ENCODE peak calls at places on chromosomes 13 and 19, in seven cellular contexts. One of them, this sample, is unnamed.

GRCh38 chr19:16234552-16235445 is 37.1 kb downstream of the AP1M1 start:
- DNase-seq in body of pancreas: no peak
- DNase-seq in heart left ventricle: no peak
- DNase-seq in fibroblast of lung: no peak
- DNase-seq in AG04450: no peak
- DNase-seq in tibial nerve: peak
- DNase-seq in cardiac muscle cell: no peak
- DNase-seq in this sample: no peak

GRCh38 chr13:91482427-91482826 is 84.0 kb downstream of the GPC5 start:
- DNase-seq in body of pancreas: no peak
- DNase-seq in fibroblast of lung: no peak
- DNase-seq in AG04450: no peak
- DNase-seq in heart left ventricle: no peak
- DNase-seq in tibial nerve: no peak
- DNase-seq in cardiac muscle cell: no peak
- DNase-seq in this sample: no peak

GRCh38 chr19:8423821-8424223 is 10.7 kb downstream of the MARCHF2 start:
- DNase-seq in cardiac muscle cell: peak
- DNase-seq in heart left ventricle: peak
- DNase-seq in tibial nerve: peak
- DNase-seq in body of pancreas: peak
- DNase-seq in fibroblast of lung: peak
- DNase-seq in AG04450: peak
- DNase-seq in this sample: no peak

GRCh38 chr13:39317284-39317683 is 279.0 kb downstream of the NHLRC3 start:
- DNase-seq in AG04450: peak
- DNase-seq in heart left ventricle: peak
- DNase-seq in body of pancreas: peak
- DNase-seq in tibial nerve: no peak
- DNase-seq in fibroblast of lung: peak
- DNase-seq in cardiac muscle cell: peak
- DNase-seq in this sample: no peak

GRCh38 chr19:42401365-42402303 is 11.5 kb upstream of the CNFN start:
- DNase-seq in tibial nerve: peak
- DNase-seq in heart left ventricle: peak
- DNase-seq in cardiac muscle cell: peak
- DNase-seq in body of pancreas: peak
- DNase-seq in fibroblast of lung: peak
- DNase-seq in AG04450: peak
- DNase-seq in this sample: peak

GRCh38 chr19:416416-416815 is 7.5 kb upstream of the C2CD4C start:
- DNase-seq in fibroblast of lung: no peak
- DNase-seq in AG04450: no peak
- DNase-seq in cardiac muscle cell: no peak
- DNase-seq in body of pancreas: no peak
- DNase-seq in tibial nerve: no peak
- DNase-seq in heart left ventricle: no peak
- DNase-seq in this sample: no peak

GRCh38 chr19:4575978-4576933 is 16.8 kb upstream of the SEMA6B start:
- DNase-seq in cardiac muscle cell: peak
- DNase-seq in body of pancreas: peak
- DNase-seq in tibial nerve: peak
- DNase-seq in heart left ventricle: peak
- DNase-seq in AG04450: no peak
- DNase-seq in fibroblast of lung: peak
- DNase-seq in this sample: peak

GRCh38 chr19:48568345-48568886 is 16.4 kb downstream of the SULT2B1 start:
- DNase-seq in AG04450: peak
- DNase-seq in body of pancreas: peak
- DNase-seq in tibial nerve: peak
- DNase-seq in cardiac muscle cell: peak
- DNase-seq in fibroblast of lung: peak
- DNase-seq in heart left ventricle: peak
- DNase-seq in this sample: peak

GRCh38 chr19:35693422-35693821 is 10.9 kb upstream of the ZBTB32 start:
- DNase-seq in fibroblast of lung: no peak
- DNase-seq in body of pancreas: no peak
- DNase-seq in AG04450: no peak
- DNase-seq in heart left ventricle: no peak
- DNase-seq in cardiac muscle cell: no peak
- DNase-seq in tibial nerve: no peak
- DNase-seq in this sample: no peak

GRCh38 chr13:65582160-65582559 is 1648.0 kb downstream of the PCDH9 start:
- DNase-seq in tibial nerve: no peak
- DNase-seq in cardiac muscle cell: no peak
- DNase-seq in body of pancreas: no peak
- DNase-seq in AG04450: no peak
- DNase-seq in heart left ventricle: no peak
- DNase-seq in fibroblast of lung: no peak
- DNase-seq in this sample: no peak

GRCh38 chr13:34114581-34114980 is 296.6 kb downstream of the RFC3 start:
- DNase-seq in body of pancreas: no peak
- DNase-seq in fibroblast of lung: no peak
- DNase-seq in AG04450: no peak
- DNase-seq in tibial nerve: no peak
- DNase-seq in heart left ventricle: no peak
- DNase-seq in cardiac muscle cell: no peak
- DNase-seq in this sample: no peak

GRCh38 chr19:23415561-23416191 is 20.4 kb upstream of the ZNF91 start:
- DNase-seq in cardiac muscle cell: peak
- DNase-seq in tibial nerve: no peak
- DNase-seq in body of pancreas: peak
- DNase-seq in fibroblast of lung: no peak
- DNase-seq in AG04450: no peak
- DNase-seq in heart left ventricle: peak
- DNase-seq in this sample: peak

GRCh38 chr13:54367639-54368271 is 1339.1 kb downstream of the OLFM4 start:
- DNase-seq in body of pancreas: peak
- DNase-seq in AG04450: no peak
- DNase-seq in fibroblast of lung: no peak
- DNase-seq in tibial nerve: no peak
- DNase-seq in cardiac muscle cell: no peak
- DNase-seq in heart left ventricle: no peak
- DNase-seq in this sample: no peak

GRCh38 chr19:6260912-6261636 is 18.7 kb downstream of the MLLT1 start:
- DNase-seq in cardiac muscle cell: no peak
- DNase-seq in tibial nerve: no peak
- DNase-seq in fibroblast of lung: no peak
- DNase-seq in body of pancreas: peak
- DNase-seq in AG04450: no peak
- DNase-seq in heart left ventricle: no peak
- DNase-seq in this sample: peak

GRCh38 chr19:30161770-30162169 is 210.4 kb upstream of the ZNF536 start:
- DNase-seq in tibial nerve: no peak
- DNase-seq in body of pancreas: no peak
- DNase-seq in AG04450: no peak
- DNase-seq in fibroblast of lung: no peak
- DNase-seq in heart left ventricle: no peak
- DNase-seq in cardiac muscle cell: no peak
- DNase-seq in this sample: no peak

DNA sequence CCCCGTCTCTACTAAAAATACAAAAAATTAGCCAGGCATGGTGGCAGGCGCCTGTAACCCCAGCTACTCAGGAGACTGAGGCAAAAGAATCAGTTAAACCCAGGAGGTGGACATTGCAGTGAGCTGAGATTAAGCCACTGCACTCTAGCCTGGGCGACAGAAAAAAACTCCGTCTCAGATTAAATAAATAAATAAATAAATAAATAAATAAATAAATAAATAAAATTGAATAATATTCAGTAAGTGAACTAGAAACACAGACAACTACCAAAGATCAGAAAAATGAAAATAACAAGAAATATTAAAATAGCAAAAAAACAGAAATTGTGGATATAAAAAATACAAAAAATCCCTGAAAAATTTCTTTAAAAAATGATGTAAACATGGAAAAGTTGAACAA is 172.4 kb downstream of the ZNF486 start:
- DNase-seq in AG04450: no peak
- DNase-seq in body of pancreas: no peak
- DNase-seq in tibial nerve: no peak
- DNase-seq in heart left ventricle: no peak
- DNase-seq in cardiac muscle cell: no peak
- DNase-seq in fibroblast of lung: no peak
- DNase-seq in this sample: no peak
- H3K4me3 ChIP-seq in AG04450: no peak
- H3K4me3 ChIP-seq in body of pancreas: no peak
- H3K4me3 ChIP-seq in tibial nerve: no peak
- H3K4me3 ChIP-seq in heart left ventricle: no peak
- H3K4me3 ChIP-seq in cardiac muscle cell: no peak
- H3K4me3 ChIP-seq in fibroblast of lung: no peak
- H3K4me3 ChIP-seq in this sample: no peak

GRCh38 chr19:57242821-57243220 is 2.4 kb downstream of the ZNF805 start:
- DNase-seq in heart left ventricle: no peak
- DNase-seq in AG04450: no peak
- DNase-seq in tibial nerve: no peak
- DNase-seq in fibroblast of lung: no peak
- DNase-seq in body of pancreas: no peak
- DNase-seq in cardiac muscle cell: no peak
- DNase-seq in this sample: no peak

GRCh38 chr19:57245066-57245465 is 4.6 kb downstream of the ZNF805 start:
- DNase-seq in tibial nerve: no peak
- DNase-seq in heart left ventricle: no peak
- DNase-seq in AG04450: no peak
- DNase-seq in cardiac muscle cell: no peak
- DNase-seq in fibroblast of lung: no peak
- DNase-seq in body of pancreas: no peak
- DNase-seq in this sample: no peak

GRCh38 chr19:57244513-57244912 is 4.1 kb downstream of the ZNF805 start:
- DNase-seq in fibroblast of lung: no peak
- DNase-seq in AG04450: no peak
- DNase-seq in heart left ventricle: no peak
- DNase-seq in cardiac muscle cell: no peak
- DNase-seq in body of pancreas: no peak
- DNase-seq in tibial nerve: no peak
- DNase-seq in this sample: no peak

GRCh38 chr19:57248646-57249045 is 8.2 kb downstream of the ZNF805 start:
- DNase-seq in cardiac muscle cell: no peak
- DNase-seq in fibroblast of lung: no peak
- DNase-seq in body of pancreas: no peak
- DNase-seq in AG04450: no peak
- DNase-seq in heart left ventricle: no peak
- DNase-seq in tibial nerve: no peak
- DNase-seq in this sample: no peak

DNA sequence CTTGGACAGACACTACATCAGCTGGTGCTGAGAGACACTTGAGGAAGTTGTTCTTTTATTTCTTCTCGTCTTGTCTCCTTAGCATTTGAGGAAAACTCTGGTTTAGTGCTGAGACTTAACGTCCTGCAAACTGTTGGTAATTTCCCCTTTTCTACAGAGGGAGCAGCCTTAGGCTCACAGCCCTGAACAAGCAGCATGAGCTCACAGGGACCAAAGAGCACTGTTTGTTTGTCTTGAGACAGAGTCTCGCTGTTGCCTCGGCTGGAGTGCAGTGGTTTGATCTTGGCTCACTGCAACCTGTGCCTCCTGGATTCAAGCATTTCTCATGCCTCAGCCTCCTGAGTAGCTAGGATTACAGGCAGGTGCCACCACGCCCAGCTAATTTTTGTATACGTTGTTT is 5.5 kb downstream of the ZNF805 start:
- DNase-seq in heart left ventricle: no peak
- DNase-seq in AG04450: no peak
- DNase-seq in tibial nerve: no peak
- DNase-seq in fibroblast of lung: no peak
- DNase-seq in cardiac muscle cell: no peak
- DNase-seq in body of pancreas: no peak
- DNase-seq in this sample: no peak
- TF ChIP-seq CTCF in heart left ventricle: no peak
- TF ChIP-seq CTCF in AG04450: no peak
- TF ChIP-seq CTCF in tibial nerve: no peak
- TF ChIP-seq CTCF in fibroblast of lung: no peak
- TF ChIP-seq CTCF in cardiac muscle cell: no peak
- TF ChIP-seq CTCF in body of pancreas: no peak
- TF ChIP-seq CTCF in this sample: no peak

GRCh38 chr19:3057275-3057714 is 5.0 kb downstream of the TLE5 start:
- DNase-seq in tibial nerve: peak
- DNase-seq in fibroblast of lung: peak
- DNase-seq in AG04450: no peak
- DNase-seq in heart left ventricle: peak
- DNase-seq in cardiac muscle cell: peak
- DNase-seq in body of pancreas: peak
- DNase-seq in this sample: no peak

GRCh38 chr19:3058821-3059314 is 3.4 kb downstream of the TLE5 start:
- DNase-seq in AG04450: no peak
- DNase-seq in heart left ventricle: no peak
- DNase-seq in cardiac muscle cell: no peak
- DNase-seq in fibroblast of lung: no peak
- DNase-seq in tibial nerve: no peak
- DNase-seq in body of pancreas: no peak
- DNase-seq in this sample: no peak

GRCh38 chr19:3059653-3060052 is 2.6 kb downstream of the TLE5 start:
- DNase-seq in cardiac muscle cell: no peak
- DNase-seq in fibroblast of lung: no peak
- DNase-seq in body of pancreas: no peak
- DNase-seq in AG04450: no peak
- DNase-seq in heart left ventricle: no peak
- DNase-seq in tibial nerve: no peak
- DNase-seq in this sample: no peak

GRCh38 chr19:3056454-3057016 is 5.8 kb downstream of the TLE5 start:
- DNase-seq in tibial nerve: no peak
- DNase-seq in heart left ventricle: no peak
- DNase-seq in fibroblast of lung: no peak
- DNase-seq in cardiac muscle cell: no peak
- DNase-seq in body of pancreas: no peak
- DNase-seq in AG04450: no peak
- DNase-seq in this sample: no peak

DNA sequence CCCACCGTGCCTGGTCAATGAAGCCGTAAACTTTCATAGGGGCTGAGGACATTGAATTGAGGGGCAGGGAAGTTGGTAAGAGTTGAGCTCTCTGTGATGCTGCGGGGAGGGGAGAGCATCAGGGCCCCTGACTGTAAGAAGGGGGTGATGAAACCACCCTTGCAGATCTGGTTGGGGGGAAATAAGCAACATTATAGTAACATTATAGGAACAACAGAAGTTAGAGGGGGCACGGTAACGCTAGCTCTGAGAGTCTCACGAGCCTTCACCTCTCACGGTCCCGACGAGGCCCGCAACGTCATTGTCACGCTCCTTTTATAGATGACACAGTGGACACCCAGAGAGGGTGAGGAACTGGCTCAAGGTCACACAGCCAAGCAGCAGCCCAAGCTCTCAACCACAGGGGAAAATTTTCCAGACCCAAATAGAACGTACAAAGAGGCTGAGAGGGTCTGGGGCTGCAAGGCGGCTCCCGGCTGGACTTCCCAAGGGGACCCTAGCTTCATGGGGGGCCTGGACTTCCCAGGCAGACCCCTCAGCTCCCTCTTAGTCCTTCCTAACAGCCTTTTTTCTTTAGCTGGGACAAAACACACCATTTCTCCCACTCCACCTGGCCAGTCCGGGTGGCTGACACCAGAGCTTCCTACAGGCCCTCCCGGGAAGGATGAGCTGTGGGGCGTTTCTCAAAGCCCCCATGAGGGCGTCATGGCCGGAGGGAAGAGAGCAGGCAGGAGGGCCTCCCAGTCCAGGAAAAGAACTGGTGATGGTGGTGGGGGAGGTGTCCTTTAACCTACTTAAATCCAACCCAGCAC is 4.1 kb downstream of the TLE5 start:
- DNase-seq in AG04450: no peak
- DNase-seq in body of pancreas: no peak
- DNase-seq in heart left ventricle: no peak
- DNase-seq in cardiac muscle cell: no peak
- DNase-seq in tibial nerve: no peak
- DNase-seq in fibroblast of lung: no peak
- DNase-seq in this sample: no peak
- H3K27ac ChIP-seq in AG04450: no peak
- H3K27ac ChIP-seq in body of pancreas: peak
- H3K27ac ChIP-seq in heart left ventricle: peak
- H3K27ac ChIP-seq in cardiac muscle cell: no peak
- H3K27ac ChIP-seq in tibial nerve: peak
- H3K27ac ChIP-seq in fibroblast of lung: no peak
- H3K27ac ChIP-seq in this sample: no peak

GRCh38 chr13:108528303-108528702 is 101.1 kb upstream of the MYO16 start:
- DNase-seq in AG04450: no peak
- DNase-seq in cardiac muscle cell: no peak
- DNase-seq in body of pancreas: no peak
- DNase-seq in tibial nerve: no peak
- DNase-seq in fibroblast of lung: no peak
- DNase-seq in heart left ventricle: no peak
- DNase-seq in this sample: no peak
- H3K4me3 ChIP-seq in AG04450: no peak
- H3K4me3 ChIP-seq in cardiac muscle cell: no peak
- H3K4me3 ChIP-seq in body of pancreas: no peak
- H3K4me3 ChIP-seq in tibial nerve: no peak
- H3K4me3 ChIP-seq in fibroblast of lung: no peak
- H3K4me3 ChIP-seq in heart left ventricle: no peak
- H3K4me3 ChIP-seq in this sample: no peak

This sample was measured in WERI-Rb-1.